ENCODE peak calls at places on chromosomes 6 and 20, in seven cellular contexts. H is choroid plexus epithelial cell, D is fibroblast of pulmonary artery, I is right atrium auricular region, P is neural progenitor cell, O is GM13976, E is lower leg skin. S is an unnamed sample.

GRCh38 chr6:11595903-11596302 is 58.4 kb downstream of the TMEM170B start:
- DNase-seq in H (peak), D (peak), I (peak), P (peak), O (no peak), E (no peak), S (peak)

GRCh38 chr20:23157741-23158140 is 71.6 kb upstream of the CD93 start:
- DNase-seq in H (no peak), D (no peak), I (peak), P (no peak), O (no peak), E (no peak), S (no peak)

GRCh38 chr20:61536671-61537070 is 284.6 kb downstream of the CDH4 start:
- DNase-seq in H (no peak), D (no peak), I (no peak), P (no peak), O (no peak), E (no peak), S (no peak)

GRCh38 chr6:37725967-37726366 is 28.3 kb upstream of the MDGA1 start:
- DNase-seq in H (peak), D (no peak), I (no peak), P (no peak), O (no peak), E (no peak), S (no peak)

GRCh38 chr6:135210632-135211305 is 29.7 kb downstream of the MYB start:
- DNase-seq in H (no peak), D (no peak), I (no peak), P (no peak), O (no peak), E (no peak), S (no peak)

GRCh38 chr6:168636147-168636982 is 195.4 kb downstream of the SMOC2 start:
- DNase-seq in H (no peak), D (no peak), I (no peak), P (peak), O (no peak), E (no peak), S (no peak)

GRCh38 chr20:19129976-19130612 is 82.3 kb upstream of the SLC24A3 start:
- DNase-seq in H (no peak), D (no peak), I (no peak), P (no peak), O (no peak), E (no peak), S (no peak)

GRCh38 chr20:57654998-57655811 is 35.0 kb upstream of the ZBP1 start:
- DNase-seq in H (no peak), D (no peak), I (peak), P (no peak), O (peak), E (peak), S (no peak)

GRCh38 chr20:61599061-61599930 is 347.2 kb downstream of the CDH4 start:
- DNase-seq in H (no peak), D (no peak), I (no peak), P (peak), O (no peak), E (no peak), S (peak)

GRCh38 chr6:98976674-98977365 is 29.1 kb upstream of the FBXL4 start:
- DNase-seq in H (no peak), D (no peak), I (no peak), P (no peak), O (no peak), E (no peak), S (no peak)

GRCh38 chr6:142913511-142914047 is 31.4 kb downstream of the HIVEP2 start:
- DNase-seq in H (no peak), D (no peak), I (no peak), P (no peak), O (peak), E (no peak), S (no peak)

GRCh38 chr6:139335447-139336210 is 38.8 kb downstream of the CITED2 start:
- DNase-seq in H (no peak), D (no peak), I (no peak), P (no peak), O (no peak), E (no peak), S (no peak)

GRCh38 chr6:133895573-133896343 is 6.8 kb downstream of the TCF21 start:
- DNase-seq in H (peak), D (peak), I (no peak), P (peak), O (no peak), E (no peak), S (no peak)

GRCh38 chr20:4740774-4741431 is 19.2 kb downstream of the PRND start:
- DNase-seq in H (peak), D (peak), I (no peak), P (peak), O (no peak), E (no peak), S (peak)

GRCh38 chr6:19465760-19466159 is 371.4 kb upstream of the ID4 start:
- DNase-seq in H (peak), D (peak), I (no peak), P (no peak), O (no peak), E (no peak), S (peak)

GRCh38 chr20:31709939-31710338 is 12.7 kb downstream of the BCL2L1 start:
- DNase-seq in H (no peak), D (no peak), I (no peak), P (no peak), O (no peak), E (no peak), S (no peak)

GRCh38 chr6:70423189-70424133 is 10.2 kb downstream of the FAM135A start:
- DNase-seq in H (no peak), D (peak), I (no peak), P (no peak), O (no peak), E (no peak), S (no peak)

GRCh38 chr6:144657691-144658090 is 372.6 kb downstream of the UTRN start:
- DNase-seq in H (peak), D (no peak), I (no peak), P (no peak), O (no peak), E (no peak), S (peak)

GRCh38 chr6:15429146-15430110 is 183.6 kb downstream of the JARID2 start:
- DNase-seq in H (peak), D (peak), I (no peak), P (no peak), O (no peak), E (no peak), S (peak)

GRCh38 chr6:2794171-2794730 is 29.1 kb downstream of the WRNIP1 start:
- DNase-seq in H (peak), D (no peak), I (no peak), P (no peak), O (no peak), E (no peak), S (no peak)

GRCh38 chr20:46761566-46761965 is 52.1 kb downstream of the SLC2A10 start:
- DNase-seq in H (no peak), D (no peak), I (no peak), P (no peak), O (no peak), E (no peak), S (no peak)

GRCh38 chr6:34152806-34153565 is 7.1 kb upstream of the GRM4 start:
- DNase-seq in H (no peak), D (no peak), I (no peak), P (no peak), O (no peak), E (no peak), S (no peak)

GRCh38 chr6:113120214-113120576 is 737.0 kb upstream of the MARCKS start:
- DNase-seq in H (peak), D (peak), I (no peak), P (no peak), O (no peak), E (no peak), S (peak)

GRCh38 chr20:62588458-62589149 is 53.7 kb upstream of the SLCO4A1 start:
- DNase-seq in H (no peak), D (no peak), I (no peak), P (no peak), O (no peak), E (no peak), S (no peak)

GRCh38 chr6:137122612-137123011 is 50.8 kb downstream of the IL22RA2 start:
- DNase-seq in H (no peak), D (no peak), I (no peak), P (no peak), O (peak), E (no peak), S (no peak)

GRCh38 chr6:48278261-48278660 is 167.3 kb upstream of the PTCHD4 start:
- DNase-seq in H (no peak), D (no peak), I (no peak), P (peak), O (no peak), E (no peak), S (no peak)

GRCh38 chr6:7909323-7910276 is 988 bp downstream of the TXNDC5 start:
- DNase-seq in H (peak), D (peak), I (no peak), P (peak), O (peak), E (no peak), S (peak)

GRCh38 chr6:42896178-42896719 is 16.8 kb downstream of the RPL7L1 start:
- DNase-seq in H (no peak), D (no peak), I (no peak), P (no peak), O (no peak), E (no peak), S (peak)

GRCh38 chr20:60009826-60010616 is 51.8 kb downstream of the CDH26 start:
- DNase-seq in H (no peak), D (no peak), I (no peak), P (peak), O (no peak), E (peak), S (peak)
- TF ChIP-seq CTCF in H (no peak), D (no peak), I (no peak), P (peak), O (no peak), E (no peak), S (peak)

DNA sequence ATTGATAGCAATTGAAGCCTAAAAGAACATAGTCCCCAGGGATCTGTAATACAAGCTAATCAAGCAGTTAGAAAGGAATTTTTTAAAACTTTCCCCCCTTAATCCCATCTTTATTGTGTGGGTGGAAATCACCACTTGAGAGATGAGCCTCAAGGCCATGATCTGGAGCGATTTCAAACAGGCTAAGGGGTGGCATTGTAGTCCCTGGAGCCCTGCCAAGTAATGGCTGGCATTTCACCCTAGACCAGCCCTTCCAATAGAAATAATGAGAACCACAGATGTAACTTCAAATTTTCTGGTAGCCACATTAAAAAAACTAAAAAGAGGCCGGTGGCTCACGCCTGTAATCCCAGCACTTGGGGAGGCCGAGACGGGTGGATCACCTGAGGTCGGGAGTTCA is 46.9 kb downstream of the PRDM1 start:
- DNase-seq in H (no peak), D (no peak), I (no peak), P (no peak), O (no peak), E (no peak), S (peak)
- TF ChIP-seq CTCF in H (no peak), D (no peak), I (no peak), P (no peak), O (no peak), E (no peak), S (no peak)

DNA sequence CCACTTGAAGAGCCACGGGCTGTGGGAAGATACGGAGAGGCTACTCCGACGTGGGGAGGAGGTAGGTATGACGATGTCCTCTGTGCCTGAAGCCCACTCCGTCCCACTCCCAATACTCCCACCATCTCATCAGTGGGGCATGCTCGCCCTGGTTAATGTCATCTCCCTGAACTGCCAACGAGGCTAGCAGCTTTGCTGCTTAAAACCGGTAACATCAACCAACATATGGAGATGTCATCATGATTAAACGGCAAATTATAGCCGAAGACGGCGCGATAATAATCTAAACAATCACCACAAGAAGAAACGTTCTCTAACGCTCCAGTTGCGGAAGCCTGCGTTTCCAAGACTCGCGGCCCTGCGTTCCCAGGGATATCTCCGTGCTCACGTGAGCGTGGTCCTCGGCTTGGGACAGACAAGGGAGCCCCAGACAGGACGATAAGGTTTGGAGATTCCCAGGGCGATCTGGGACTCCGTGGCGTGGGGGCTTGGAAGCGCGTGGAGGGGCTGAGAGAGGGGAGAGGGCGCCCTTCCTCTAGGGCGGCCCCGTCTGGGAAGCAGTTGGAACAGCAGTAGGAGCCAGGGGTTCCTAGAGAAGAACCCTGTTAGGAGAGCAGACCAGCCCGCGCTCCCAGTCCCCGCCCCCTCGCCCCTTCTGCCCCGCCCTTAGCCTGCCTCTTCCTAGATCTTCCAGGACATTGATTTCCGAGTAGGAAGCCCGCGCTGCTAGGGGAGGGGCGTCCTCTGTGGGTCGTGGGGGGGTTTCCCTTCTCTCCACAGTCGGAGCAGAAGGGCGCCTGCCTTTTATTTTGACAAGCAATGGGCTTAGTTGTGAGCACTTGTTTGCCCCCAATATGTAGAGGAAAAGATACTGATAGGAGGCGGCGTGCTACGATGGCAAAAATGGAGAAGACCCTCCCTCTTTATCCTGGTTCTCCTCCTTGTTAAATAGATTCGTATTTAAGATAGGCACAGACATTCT is 10.7 kb downstream of the NRN1 start:
- DNase-seq in H (no peak), D (peak), I (no peak), P (peak), O (no peak), E (peak), S (peak)
- TF ChIP-seq CTCF in H (peak), D (no peak), I (peak), P (peak), O (no peak), E (no peak), S (peak)

GRCh38 chr20:1267809-1268374 is 1.8 kb downstream of the SNPH start:
- DNase-seq in H (no peak), D (no peak), I (no peak), P (no peak), O (no peak), E (no peak), S (no peak)

GRCh38 chr20:1265226-1265915 is 723 bp upstream of the SNPH start:
- DNase-seq in H (no peak), D (no peak), I (no peak), P (no peak), O (no peak), E (no peak), S (no peak)

GRCh38 chr20:1265916-1266166 is 253 bp upstream of the SNPH start:
- DNase-seq in H (no peak), D (no peak), I (no peak), P (no peak), O (no peak), E (no peak), S (no peak)

GRCh38 chr20:1267161-1267560 is 1.1 kb downstream of the SNPH start:
- DNase-seq in H (no peak), D (no peak), I (no peak), P (peak), O (no peak), E (no peak), S (no peak)

GRCh38 chr20:1266167-1266973 is at the start of gene SNPH:
- DNase-seq in H (peak), D (peak), I (peak), P (peak), O (peak), E (peak), S (peak)
- TF ChIP-seq CTCF in H (no peak), D (no peak), I (peak), P (no peak), O (no peak), E (no peak), S (no peak)

GRCh38 chr6:158900614-158901312 is 81.6 kb upstream of the EZR start:
- DNase-seq in H (no peak), D (no peak), I (no peak), P (no peak), O (no peak), E (no peak), S (no peak)

GRCh38 chr6:158906926-158907325 is 87.8 kb upstream of the EZR start:
- DNase-seq in H (no peak), D (no peak), I (no peak), P (no peak), O (no peak), E (no peak), S (no peak)

GRCh38 chr6:158905277-158905676 is 86.1 kb upstream of the EZR start:
- DNase-seq in H (peak), D (no peak), I (no peak), P (no peak), O (no peak), E (no peak), S (no peak)

GRCh38 chr6:158907931-158908330 is 88.8 kb upstream of the EZR start:
- DNase-seq in H (no peak), D (no peak), I (no peak), P (no peak), O (no peak), E (no peak), S (no peak)

GRCh38 chr6:158903801-158904200 is 84.6 kb upstream of the EZR start:
- DNase-seq in H (no peak), D (no peak), I (no peak), P (no peak), O (no peak), E (no peak), S (no peak)
- TF ChIP-seq CTCF in H (no peak), D (no peak), I (no peak), P (no peak), O (no peak), E (no peak), S (no peak)

DNA sequence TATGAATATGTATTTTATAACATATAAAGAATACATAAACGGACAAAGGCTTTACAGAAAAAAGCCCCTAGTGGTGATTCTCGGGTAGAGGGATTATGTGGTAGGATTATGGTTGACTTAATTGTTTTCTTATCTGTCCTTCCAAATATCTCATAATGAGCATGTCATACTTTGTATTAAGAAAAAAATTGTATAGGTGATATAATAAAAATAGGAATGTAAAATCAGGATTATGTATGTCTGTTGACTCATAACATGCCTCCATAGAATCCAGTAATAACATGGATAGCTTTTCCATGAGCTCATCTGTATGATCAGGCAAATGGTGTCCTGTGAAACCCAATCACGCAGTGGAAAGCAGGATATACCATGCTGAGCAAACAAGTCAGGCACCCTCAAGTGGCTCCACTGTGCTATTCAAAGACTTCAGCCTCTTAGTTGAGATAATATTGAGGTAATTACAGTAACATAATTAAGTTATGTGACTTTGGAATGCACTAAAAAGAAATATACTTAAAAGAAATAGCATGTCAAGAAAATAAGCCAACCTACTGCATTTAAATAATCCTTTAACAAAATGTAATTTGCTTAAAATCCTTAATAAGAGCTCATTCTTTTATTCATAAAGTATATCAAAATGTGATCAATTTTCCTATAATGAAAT is 39.6 kb upstream of the PRELID3B start:
- DNase-seq in H (peak), D (peak), I (no peak), P (no peak), O (no peak), E (no peak), S (peak)
- TF ChIP-seq CTCF in H (peak), D (peak), I (peak), P (peak), O (no peak), E (no peak), S (peak)

GRCh38 chr6:13289789-13290318 is 38.5 kb downstream of the TBC1D7 start:
- DNase-seq in H (peak), D (no peak), I (no peak), P (no peak), O (no peak), E (no peak), S (no peak)

GRCh38 chr6:13290335-13290734 is 38.0 kb downstream of the TBC1D7 start:
- DNase-seq in H (peak), D (no peak), I (no peak), P (no peak), O (no peak), E (no peak), S (no peak)

GRCh38 chr6:13288969-13289391 is 39.4 kb downstream of the TBC1D7 start:
- DNase-seq in H (no peak), D (no peak), I (no peak), P (no peak), O (no peak), E (no peak), S (no peak)

GRCh38 chr6:13287104-13287503 is 41.2 kb downstream of the TBC1D7 start:
- DNase-seq in H (no peak), D (no peak), I (no peak), P (no peak), O (no peak), E (no peak), S (no peak)

GRCh38 chr6:13288481-13288880 is 39.9 kb downstream of the TBC1D7 start:
- DNase-seq in H (no peak), D (no peak), I (no peak), P (no peak), O (no peak), E (no peak), S (no peak)
- TF ChIP-seq CTCF in H (no peak), D (no peak), I (no peak), P (no peak), O (no peak), E (no peak), S (no peak)